ENCODE peak calls at places on chromosomes 4 and X, in four cellular contexts. I is activated T-helper 1 cell treated with Interleukin-2 at 50 U/mL for 16 hours, S is heart right ventricle, H is ureter. W is an unnamed sample.

GRCh38 chrX:8034058-8034457 is 106.8 kb upstream of the PNPLA4 start:
- DNase-seq in I (no peak), S (no peak), H (no peak), W (no peak)

GRCh38 chrX:39613997-39614679 is 483.6 kb downstream of the BCOR start:
- DNase-seq in I (no peak), S (no peak), H (no peak), W (peak; percentile 59)

GRCh38 chrX:3256868-3257267 is 89.6 kb downstream of the MXRA5 start:
- DNase-seq in I (no peak), S (peak; percentile 10), H (no peak), W (no peak)

GRCh38 chr4:3256230-3257124 is 7.5 kb downstream of the MSANTD1 start:
- DNase-seq in I (no peak), S (no peak), H (no peak), W (peak; percentile 14)

GRCh38 chrX:129653985-129654651 is 638 bp downstream of the APLN start:
- DNase-seq in I (no peak), S (peak; percentile 33), H (no peak), W (no peak)

GRCh38 chr4:173074501-173074946 is 94.1 kb upstream of the GALNT7 start:
- DNase-seq in I (no peak), S (no peak), H (peak; percentile 52), W (no peak)

GRCh38 chr4:8911311-8912088 is 39.9 kb upstream of the HMX1 start:
- DNase-seq in I (no peak), S (no peak), H (peak; percentile 31), W (peak; percentile 22)

GRCh38 chr4:119512398-119512797 is 116.2 kb downstream of the PDE5A start:
- DNase-seq in I (no peak), S (no peak), H (no peak), W (no peak)

GRCh38 chr4:162509333-162509732 is 345.5 kb upstream of the FSTL5 start:
- DNase-seq in I (no peak), S (no peak), H (no peak), W (no peak)

GRCh38 chr4:100649478-100649877 is 131.7 kb upstream of the EMCN start:
- DNase-seq in I (no peak), S (no peak), H (no peak), W (no peak)